ENCODE peak calls at places on chromosomes 11 and 22, in nine cellular contexts. J is GM23338, G is GM12865, W is RWPE1, P is AG04449, N is AG04450, E is GM13976, U is sigmoid colon, D is GM10248. V is an unnamed sample.

GRCh38 chr22:39122772-39123470 is 25.9 kb downstream of the APOBEC3H start:
- DNase-seq in J (no peak), G (no peak), W (no peak), P (no peak), N (no peak), E (peak; percentile 29), U (peak; percentile 58), D (peak; percentile 7), V (no peak)

GRCh38 chr11:69967484-69967883 is 110.6 kb upstream of the ANO1 start:
- DNase-seq in J (no peak), G (no peak), W (no peak), P (no peak), N (no peak), E (no peak), U (no peak), D (no peak), V (no peak)

GRCh38 chr11:4134844-4135243 is 40.2 kb downstream of the RRM1 start:
- DNase-seq in J (no peak), G (no peak), W (peak; percentile 14), P (no peak), N (peak; percentile 6), E (no peak), U (no peak), D (no peak), V (no peak)

GRCh38 chr11:119152043-119152442 is 3.2 kb downstream of the ABCG4 start:
- DNase-seq in J (no peak), G (no peak), W (no peak), P (no peak), N (no peak), E (no peak), U (no peak), D (no peak), V (no peak)

GRCh38 chr11:77710358-77710757 is 72.8 kb upstream of the CLNS1A start:
- DNase-seq in J (no peak), G (no peak), W (peak; percentile 8), P (peak; percentile 9), N (peak; percentile 1), E (no peak), U (no peak), D (no peak), V (no peak)

GRCh38 chr11:86593833-86594232 is 78.6 kb downstream of the ME3 start:
- DNase-seq in J (no peak), G (no peak), W (no peak), P (no peak), N (no peak), E (no peak), U (no peak), D (no peak), V (no peak)

GRCh38 chr11:127919206-127920000 is 668.0 kb downstream of the ETS1 start:
- DNase-seq in J (no peak), G (no peak), W (peak; percentile 49), P (peak; percentile 54), N (peak; percentile 53), E (no peak), U (no peak), D (no peak), V (no peak)

GRCh38 chr11:131370090-131370751 is at the start of gene NTM:
- DNase-seq in J (peak; percentile 34), G (no peak), W (no peak), P (no peak), N (no peak), E (no peak), U (peak; percentile 77), D (no peak), V (no peak)

GRCh38 chr11:134276396-134277175 is 407 bp downstream of the GLB1L3 start:
- DNase-seq in J (peak; percentile 71), G (no peak), W (peak; percentile 25), P (no peak), N (no peak), E (peak; percentile 49), U (no peak), D (no peak), V (peak; percentile 83)

GRCh38 chr11:95736268-95737208 is 53.0 kb downstream of the FAM76B start:
- DNase-seq in J (no peak), G (no peak), W (no peak), P (no peak), N (no peak), E (no peak), U (no peak), D (no peak), V (no peak)

GRCh38 chr22:19105867-19106802 is 16.1 kb downstream of the DGCR2 start:
- DNase-seq in J (peak; percentile 51), G (peak; percentile 51), W (no peak), P (no peak), N (no peak), E (no peak), U (peak; percentile 68), D (no peak), V (no peak)

GRCh38 chr22:36563001-36563400 is 34.0 kb upstream of the EIF3D start:
- DNase-seq in J (no peak), G (no peak), W (no peak), P (no peak), N (no peak), E (no peak), U (no peak), D (no peak), V (no peak)

GRCh38 chr11:8917157-8917820 is 6.3 kb downstream of the AKIP1 start:
- DNase-seq in J (peak; percentile 77), G (no peak), W (peak; percentile 69), P (peak; percentile 84), N (peak; percentile 90), E (no peak), U (peak; percentile 76), D (no peak), V (peak; percentile 89)

GRCh38 chr22:45977551-45978274 is 751 bp upstream of the WNT7B start:
- DNase-seq in J (peak; percentile 58), G (no peak), W (no peak), P (no peak), N (no peak), E (no peak), U (no peak), D (no peak), V (no peak)

GRCh38 chr11:94623120-94623735 is 56.1 kb downstream of the PIWIL4 start:
- DNase-seq in J (peak; percentile 94), G (peak; percentile 61), W (peak; percentile 83), P (peak; percentile 10), N (peak; percentile 46), E (peak; percentile 48), U (no peak), D (peak; percentile 64), V (no peak)

DNA sequence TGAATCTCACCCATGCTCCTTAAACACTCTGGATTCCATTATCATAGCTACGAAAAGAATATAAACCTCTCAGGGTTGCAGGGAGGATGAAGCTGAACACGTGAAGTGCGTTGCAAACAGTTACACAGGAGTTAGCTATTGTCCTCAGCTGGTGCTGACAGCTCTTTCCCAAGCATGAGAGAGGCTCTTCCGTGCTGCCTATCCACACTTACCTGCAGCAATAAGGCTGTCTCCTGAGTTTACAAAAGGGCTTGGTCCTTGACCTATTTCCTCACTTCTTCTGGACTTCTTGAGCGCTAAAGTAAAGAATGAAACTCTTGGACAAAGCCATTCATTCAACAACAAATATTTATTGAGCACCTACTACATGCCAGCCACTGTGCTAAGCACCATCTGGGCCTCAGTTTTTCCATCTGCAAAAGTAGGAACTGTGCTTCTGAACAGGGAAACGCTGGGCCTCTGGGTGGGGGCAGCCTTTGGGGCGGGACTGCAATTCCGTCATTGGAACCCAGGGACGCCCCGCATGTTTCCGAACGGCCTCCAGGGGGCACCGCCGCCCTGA is 749 bp upstream of the ARL2 start:
- DNase-seq in J (peak; percentile 94), G (peak; percentile 93), W (peak; percentile 90), P (peak; percentile 21), N (peak; percentile 61), E (peak; percentile 95), U (peak; percentile 97), D (peak; percentile 95), V (peak; percentile 96)
- TF ChIP-seq CTCF in J (peak; percentile 86), G (peak; percentile 81), W (no peak), P (peak; percentile 96), N (peak; percentile 78), E (peak; percentile 88), U (peak; percentile 63), D (peak; percentile 90), V (peak; percentile 75)

GRCh38 chr11:114587398-114587953 is 8.1 kb downstream of the NXPE4 start:
- DNase-seq in J (no peak), G (no peak), W (no peak), P (no peak), N (no peak), E (no peak), U (no peak), D (no peak), V (no peak)

GRCh38 chr11:114586797-114587196 is 8.8 kb downstream of the NXPE4 start:
- DNase-seq in J (peak; percentile 64), G (no peak), W (no peak), P (no peak), N (no peak), E (no peak), U (no peak), D (no peak), V (no peak)
- TF ChIP-seq CTCF in J (peak; percentile 89), G (peak; percentile 3), W (no peak), P (peak; percentile 7), N (peak; percentile 30), E (no peak), U (no peak), D (no peak), V (peak; percentile 7)

GRCh38 chr11:76415073-76415472 is 29.7 kb upstream of the EMSY start:
- DNase-seq in J (peak; percentile 65), G (no peak), W (peak; percentile 9), P (no peak), N (no peak), E (no peak), U (no peak), D (no peak), V (no peak)

GRCh38 chr11:76424891-76425290 is 19.9 kb upstream of the EMSY start:
- DNase-seq in J (no peak), G (peak; percentile 24), W (no peak), P (no peak), N (no peak), E (no peak), U (no peak), D (no peak), V (no peak)

GRCh38 chr11:76424379-76424778 is 20.4 kb upstream of the EMSY start:
- DNase-seq in J (no peak), G (peak; percentile 67), W (no peak), P (no peak), N (no peak), E (peak; percentile 61), U (no peak), D (peak; percentile 57), V (no peak)

DNA sequence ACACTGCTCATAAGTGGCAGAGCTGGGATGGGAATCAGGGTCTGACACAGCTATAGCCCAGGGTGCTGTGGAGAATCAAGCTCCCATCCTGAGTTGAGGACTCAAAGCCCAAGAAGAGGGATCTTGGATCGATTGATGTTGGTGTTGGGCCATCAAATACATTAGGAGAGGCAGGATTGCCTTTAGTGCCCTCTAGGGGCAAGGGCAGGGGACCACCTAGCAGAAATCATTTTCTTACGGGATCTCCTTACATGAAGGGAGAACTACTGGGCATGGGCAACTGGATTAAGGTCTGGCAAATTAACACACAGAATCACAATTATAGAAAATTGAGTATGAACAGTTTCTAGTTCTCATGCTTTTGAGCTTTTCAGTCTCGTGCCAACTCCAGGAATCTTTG is 24.9 kb upstream of the EMSY start:
- DNase-seq in J (peak; percentile 69), G (peak; percentile 33), W (peak; percentile 24), P (no peak), N (no peak), E (peak; percentile 26), U (no peak), D (peak; percentile 34), V (no peak)
- TF ChIP-seq CTCF in J (peak; percentile 79), G (peak; percentile 60), W (no peak), P (no peak), N (peak; percentile 19), E (peak; percentile 48), U (no peak), D (peak; percentile 43), V (peak; percentile 15)

GRCh38 chr11:88454881-88455280 is 117.3 kb upstream of the CTSC start:
- DNase-seq in J (no peak), G (no peak), W (peak; percentile 45), P (no peak), N (peak; percentile 29), E (no peak), U (no peak), D (no peak), V (no peak)
- TF ChIP-seq CTCF in J (no peak), G (no peak), W (no peak), P (no peak), N (no peak), E (no peak), U (no peak), D (no peak), V (no peak)

V was measured in osteocyte.